ENCODE peak calls at places on chromosomes 16 and 17, in five cellular contexts. R is Caki2, I is choroid plexus epithelial cell, D is thoracic aorta, T is Ammon's horn. P is an unnamed sample.

GRCh38 chr17:12982224-12982623 is 35.6 kb downstream of the ELAC2 start:
- DNase-seq in D (no peak), T (no peak), I (no peak), R (no peak), P (no peak)

GRCh38 chr16:68234188-68235104 is 1.5 kb downstream of the ESRP2 start:
- DNase-seq in R (peak; percentile 76), D (no peak), I (no peak), T (no peak), P (no peak)

GRCh38 chr17:80565347-80566053 is 20.9 kb downstream of the RPTOR start:
- DNase-seq in R (no peak), T (no peak), I (no peak), D (no peak), P (no peak)

GRCh38 chr17:79305376-79305775 is 230.8 kb downstream of the ENGASE start:
- DNase-seq in R (no peak), D (no peak), I (no peak), T (no peak), P (no peak)

GRCh38 chr16:8950580-8951077 is 13.1 kb downstream of the USP7 start:
- DNase-seq in R (no peak), D (no peak), T (no peak), I (peak; percentile 86), P (no peak)

GRCh38 chr16:74922150-74923138 is 62.5 kb downstream of the WDR59 start:
- DNase-seq in D (no peak), R (no peak), I (no peak), T (no peak), P (no peak)

GRCh38 chr17:43556292-43556691 is 10.2 kb upstream of the ETV4 start:
- DNase-seq in I (no peak), R (peak; percentile 84), T (no peak), D (no peak), P (no peak)

GRCh38 chr17:59366773-59367656 is 35.6 kb downstream of the YPEL2 start:
- DNase-seq in D (no peak), R (peak; percentile 83), T (no peak), I (peak; percentile 82), P (no peak)

GRCh38 chr17:74296548-74296936 is 22.5 kb downstream of the DNAI2 start:
- DNase-seq in D (no peak), R (peak; percentile 73), I (peak; percentile 76), T (peak; percentile 93), P (no peak)

GRCh38 chr16:88978608-88979346 is 1.8 kb upstream of the CBFA2T3 start:
- DNase-seq in R (no peak), D (no peak), T (peak; percentile 54), I (no peak), P (no peak)

GRCh38 chr16:66964049-66964448 is 3.0 kb downstream of the CES3 start:
- DNase-seq in I (no peak), R (no peak), D (no peak), T (no peak), P (no peak)

GRCh38 chr17:44847581-44847980 is at the start of gene HIGD1B:
- DNase-seq in T (no peak), R (no peak), D (no peak), I (no peak), P (no peak)

GRCh38 chr17:18967806-18968744 is 16.1 kb downstream of the SLC5A10 start:
- DNase-seq in T (no peak), R (no peak), D (no peak), I (no peak), P (no peak)

GRCh38 chr16:49586466-49586865 is 212.9 kb downstream of the C16orf78 start:
- DNase-seq in I (no peak), D (no peak), T (peak; percentile 13), R (no peak), P (no peak)

GRCh38 chr17:62581769-62582168 is 45.7 kb upstream of the MRC2 start:
- DNase-seq in R (no peak), D (no peak), T (no peak), I (no peak), P (no peak)

GRCh38 chr17:35730400-35731005 is 936 bp upstream of the RASL10B start:
- DNase-seq in I (no peak), R (no peak), T (no peak), D (no peak), P (no peak)

GRCh38 chr17:28973414-28973813 is 22.1 kb upstream of the PHF12 start:
- DNase-seq in I (peak; percentile 69), R (no peak), D (no peak), T (peak; percentile 48), P (no peak)

GRCh38 chr17:7851438-7852261 is 3.2 kb upstream of the TMEM88 start:
- DNase-seq in D (no peak), I (peak; percentile 91), R (peak; percentile 74), T (peak; percentile 96), P (no peak)

GRCh38 chr16:3577302-3577752 is at the start of gene NLRC3:
- DNase-seq in D (no peak), I (no peak), T (no peak), R (no peak), P (no peak)

GRCh38 chr16:180101-180920 is at the start of gene HBQ1:
- DNase-seq in T (no peak), I (peak; percentile 18), D (no peak), R (no peak), P (no peak)

GRCh38 chr17:31424944-31425582 is 33.6 kb downstream of the RAB11FIP4 start:
- DNase-seq in I (no peak), R (no peak), D (no peak), T (no peak), P (no peak)

GRCh38 chr16:88839745-88840588 is 16.8 kb downstream of the GALNS start:
- DNase-seq in T (no peak), I (no peak), D (no peak), R (no peak), P (no peak)

GRCh38 chr16:52366997-52367396 is 179.9 kb downstream of the TOX3 start:
- DNase-seq in R (no peak), I (no peak), T (no peak), D (no peak), P (no peak)

GRCh38 chr16:49514391-49514980 is 140.9 kb downstream of the C16orf78 start:
- DNase-seq in D (no peak), R (no peak), I (no peak), T (no peak), P (no peak)

GRCh38 chr16:83744521-83744981 is 63.2 kb upstream of the HSBP1 start:
- DNase-seq in R (peak; percentile 89), D (no peak), T (peak; percentile 61), I (peak; percentile 10), P (no peak)

GRCh38 chr17:4658478-4659305 is 17.2 kb upstream of the ALOX15 start:
- DNase-seq in R (no peak), D (no peak), T (no peak), I (peak; percentile 88), P (peak; percentile 31)

GRCh38 chr17:37283414-37283961 is 92.3 kb upstream of the C17orf78 start:
- DNase-seq in I (peak; percentile 69), T (no peak), D (no peak), R (no peak), P (no peak)

GRCh38 chr17:78258323-78259229 is 27.1 kb downstream of the TMEM235 start:
- DNase-seq in T (no peak), R (no peak), I (peak; percentile 94), D (no peak), P (no peak)

GRCh38 chr16:83793179-83793578 is 14.6 kb upstream of the HSBP1 start:
- DNase-seq in R (no peak), D (no peak), T (no peak), I (no peak), P (no peak)

GRCh38 chr17:20043034-20043433 is 33.9 kb downstream of the SPECC1 start:
- DNase-seq in T (no peak), I (no peak), D (no peak), R (no peak), P (no peak)

GRCh38 chr17:37702605-37703004 is 42.3 kb downstream of the HNF1B start:
- DNase-seq in R (peak; percentile 70), I (peak; percentile 67), T (no peak), D (no peak), P (no peak)

GRCh38 chr17:31610301-31610910 is 218.9 kb downstream of the RAB11FIP4 start:
- DNase-seq in R (no peak), T (no peak), D (no peak), I (no peak), P (no peak)

GRCh38 chr16:58099097-58099955 is 29.9 kb downstream of the CFAP20 start:
- DNase-seq in D (no peak), I (no peak), T (no peak), R (no peak), P (no peak)

GRCh38 chr16:86388976-86389375 is 121.4 kb upstream of the FOXF1 start:
- DNase-seq in D (no peak), I (no peak), R (no peak), T (no peak), P (no peak)

GRCh38 chr17:6755731-6756184 is at the start of gene XAF1:
- DNase-seq in I (peak; percentile 87), T (peak; percentile 33), D (no peak), R (no peak), P (no peak)

GRCh38 chr17:58587713-58588117 is 73.3 kb upstream of the MTMR4 start:
- DNase-seq in I (peak; percentile 60), T (peak; percentile 72), R (peak; percentile 47), D (no peak), P (no peak)

P was measured in kidney epithelial cell.